ENCODE peak calls at places on chromosomes 11 and 22, in five cellular contexts. P, G, I, O and N are unnamed samples.

GRCh38 chr22:36055376-36056310 is 27.0 kb upstream of the RBFOX2 start:
- DNase-seq in G (no peak), O (no peak), I (no peak), P (no peak), N (no peak)

GRCh38 chr22:42202669-42203068 is 67.8 kb downstream of the TCF20 start:
- DNase-seq in P (no peak), I (peak; percentile 43), O (no peak), G (no peak), N (no peak)

GRCh38 chr22:25482091-25482760 is 82.2 kb upstream of the GRK3 start:
- DNase-seq in I (no peak), P (peak; percentile 27), G (no peak), O (no peak), N (no peak)

GRCh38 chr11:113563766-113564165 is 88.6 kb upstream of the DRD2 start:
- DNase-seq in O (no peak), G (no peak), P (no peak), I (no peak), N (no peak)

GRCh38 chr11:75383246-75383645 is 16.1 kb upstream of the RPS3 start:
- DNase-seq in O (no peak), G (no peak), P (no peak), I (peak; percentile 21), N (no peak)

GRCh38 chr22:38963872-38964271 is 6.5 kb downstream of the APOBEC3A start:
- DNase-seq in G (no peak), P (no peak), I (no peak), O (no peak), N (no peak)

GRCh38 chr11:85663781-85664560 is 958 bp downstream of the CREBZF start:
- DNase-seq in G (peak; percentile 88), I (peak; percentile 85), O (peak; percentile 62), P (peak; percentile 90), N (peak; percentile 89)

GRCh38 chr11:111454561-111455192 is 57.5 kb downstream of the BTG4 start:
- DNase-seq in I (peak; percentile 41), G (no peak), O (peak; percentile 44), P (peak; percentile 70), N (peak; percentile 57)

GRCh38 chr11:129141748-129142475 is 50.2 kb downstream of the ARHGAP32 start:
- DNase-seq in P (no peak), G (no peak), O (no peak), I (no peak), N (no peak)

GRCh38 chr22:26995222-26995621 is 337.8 kb downstream of the MIAT start:
- DNase-seq in G (no peak), P (no peak), I (no peak), O (no peak), N (no peak)

GRCh38 chr11:8018742-8019631 is 31.9 kb downstream of the EIF3F start:
- DNase-seq in G (peak; percentile 87), I (peak; percentile 51), P (no peak), O (peak; percentile 53), N (peak; percentile 53)

GRCh38 chr22:25777870-25778269 is 35.9 kb downstream of the MYO18B start:
- DNase-seq in P (peak; percentile 56), O (no peak), G (no peak), I (no peak), N (peak; percentile 60)

GRCh38 chr11:120883404-120884135 is 140.3 kb upstream of the TBCEL start:
- DNase-seq in O (no peak), P (no peak), I (no peak), G (no peak), N (no peak)

GRCh38 chr22:32556150-32556549 is 81.5 kb downstream of the FBXO7 start:
- DNase-seq in P (no peak), I (no peak), G (no peak), O (no peak), N (no peak)

GRCh38 chr11:120564573-120565301 is 53.2 kb downstream of the GRIK4 start:
- DNase-seq in O (no peak), P (no peak), G (no peak), I (no peak), N (peak; percentile 82)

GRCh38 chr11:30586251-30587144 is at the start of gene MPPED2:
- DNase-seq in O (peak; percentile 68), G (peak; percentile 68), I (no peak), P (no peak), N (peak; percentile 43)

GRCh38 chr22:44975444-44976262 is 34.2 kb downstream of the PHF21B start:
- DNase-seq in I (peak; percentile 6), P (peak; percentile 88), O (peak; percentile 92), G (no peak), N (peak; percentile 85)

GRCh38 chr11:36019722-36020121 is 75.9 kb downstream of the LDLRAD3 start:
- DNase-seq in G (no peak), P (no peak), O (no peak), I (no peak), N (no peak)

GRCh38 chr11:10742460-10743208 is 8.4 kb upstream of the CTR9 start:
- DNase-seq in G (no peak), O (no peak), P (no peak), I (no peak), N (no peak)

GRCh38 chr11:68127791-68128681 is 6.8 kb upstream of the CHKA start:
- DNase-seq in P (no peak), I (no peak), O (peak; percentile 87), G (no peak), N (no peak)

GRCh38 chr11:7638710-7639642 is 34.3 kb downstream of the CYB5R2 start:
- DNase-seq in O (no peak), P (no peak), G (no peak), I (no peak), N (peak; percentile 28)

GRCh38 chr11:66857927-66858185 is 992 bp downstream of the LRFN4 start:
- DNase-seq in G (peak; percentile 68), I (no peak), P (no peak), O (no peak), N (no peak)

GRCh38 chr22:43133401-43133800 is 9.8 kb downstream of the MCAT start:
- DNase-seq in G (no peak), I (no peak), O (no peak), P (no peak), N (no peak)

GRCh38 chr22:29062286-29062949 is 787 bp upstream of the C22orf31 start:
- DNase-seq in O (no peak), G (peak; percentile 17), P (no peak), I (no peak), N (no peak)

GRCh38 chr11:93017821-93018690 is 48.6 kb downstream of the MTNR1B start:
- DNase-seq in P (no peak), I (no peak), O (no peak), G (no peak), N (no peak)

GRCh38 chr11:60968223-60968622 is 3.3 kb upstream of the CD6 start:
- DNase-seq in P (no peak), G (no peak), I (no peak), O (no peak), N (no peak)

GRCh38 chr11:60788401-60789110 is 3.4 kb downstream of the MS4A10 start:
- DNase-seq in P (no peak), O (no peak), I (no peak), G (no peak), N (no peak)

GRCh38 chr11:1868636-1869291 is 15.9 kb downstream of the LSP1 start:
- DNase-seq in G (no peak), O (no peak), P (no peak), I (no peak), N (no peak)

GRCh38 chr11:86438685-86439084 is 64.0 kb downstream of the CCDC81 start:
- DNase-seq in P (no peak), I (no peak), O (no peak), G (no peak), N (no peak)

GRCh38 chr11:121460941-121461514 is 8.3 kb upstream of the SORL1-AS1 start:
- DNase-seq in I (no peak), O (no peak), P (no peak), G (no peak), N (no peak)

GRCh38 chr22:19886605-19887250 is 32.1 kb upstream of the GNB1L start:
- DNase-seq in I (peak; percentile 38), G (peak; percentile 71), O (no peak), P (peak; percentile 76), N (no peak)

GRCh38 chr11:57251491-57252104 is 14.5 kb upstream of the APLNR start:
- DNase-seq in I (no peak), G (no peak), P (no peak), O (no peak), N (no peak)

GRCh38 chr11:65170058-65170534 is at the start of gene SPDYC:
- DNase-seq in P (no peak), I (no peak), O (no peak), G (no peak), N (no peak)

GRCh38 chr11:105181521-105181920 is 42.0 kb upstream of the CARD18 start:
- DNase-seq in G (no peak), P (no peak), I (no peak), O (no peak), N (no peak)

GRCh38 chr22:49657275-49657973 is 170.2 kb downstream of the BRD1 start:
- DNase-seq in O (no peak), P (peak; percentile 95), G (peak; percentile 81), I (peak; percentile 64), N (peak; percentile 40)